ENCODE peak calls at places on chromosomes 4 and X, in ten cellular contexts. L, R, I, F, P, O, S, V, C and D are unnamed samples.

GRCh38 chrX:13747836-13748235 is 13.3 kb downstream of the OFD1 start:
- DNase-seq in O (no peak), L (peak), F (no peak), I (peak), V (no peak), C (no peak), S (peak), P (peak), R (peak), D (no peak)

GRCh38 chr4:101981756-101982155 is 191.2 kb downstream of the BANK1 start:
- DNase-seq in C (no peak), S (no peak), R (peak), F (peak), I (no peak), V (no peak), P (no peak), L (no peak), O (no peak), D (no peak)

GRCh38 chr4:172202480-172203076 is 389.4 kb downstream of the GALNTL6 start:
- DNase-seq in C (no peak), F (peak), L (no peak), P (peak), I (no peak), V (no peak), O (peak), R (peak), S (peak), D (peak)

GRCh38 chr4:90357117-90357710 is 230.0 kb downstream of the CCSER1 start:
- DNase-seq in I (no peak), O (peak), R (peak), L (peak), F (no peak), C (no peak), V (peak), P (peak), S (no peak), D (peak)

GRCh38 chrX:31070057-31070468 is 1.8 kb downstream of the FTHL17 start:
- DNase-seq in O (peak), F (no peak), S (no peak), R (no peak), P (no peak), C (no peak), V (no peak), I (no peak), L (peak), D (no peak)

GRCh38 chr4:23710298-23710697 is 179.5 kb downstream of the PPARGC1A start:
- DNase-seq in F (no peak), I (no peak), R (no peak), C (no peak), V (no peak), O (no peak), S (no peak), L (no peak), P (no peak), D (no peak)

GRCh38 chr4:156962551-156962974 is 9.0 kb downstream of the PDGFC start:
- DNase-seq in S (no peak), F (no peak), V (no peak), O (no peak), I (no peak), C (no peak), P (peak), R (no peak), L (peak), D (no peak)

GRCh38 chr4:113781439-113782040 is 20.0 kb upstream of the CAMK2D start:
- DNase-seq in S (no peak), I (no peak), O (peak), F (no peak), P (peak), V (peak), C (no peak), L (no peak), R (peak), D (no peak)

GRCh38 chrX:136204571-136204970 is 46.6 kb downstream of the MAP7D3 start:
- DNase-seq in O (no peak), I (no peak), L (no peak), R (no peak), F (no peak), C (peak), V (no peak), S (no peak), P (peak), D (no peak)

GRCh38 chr4:168163106-168163505 is 70.8 kb downstream of the ANXA10 start:
- DNase-seq in P (no peak), F (no peak), C (no peak), R (no peak), V (no peak), S (no peak), I (no peak), L (no peak), O (no peak), D (no peak)

GRCh38 chr4:118839221-118839927 is 3.4 kb upstream of the SEC24D start:
- DNase-seq in S (no peak), P (no peak), R (no peak), C (no peak), V (no peak), L (no peak), O (no peak), I (no peak), F (no peak), D (no peak)

GRCh38 chr4:184463158-184463557 is 11.2 kb downstream of the IRF2 start:
- DNase-seq in C (no peak), I (no peak), R (no peak), S (no peak), F (no peak), L (no peak), V (no peak), P (no peak), O (no peak), D (no peak)

GRCh38 chrX:132292753-132293152 is 73.5 kb upstream of the RAP2C start:
- DNase-seq in C (no peak), S (peak), P (peak), V (no peak), L (peak), O (peak), F (no peak), I (no peak), R (peak), D (no peak)

GRCh38 chrX:153723351-153724251 is 586 bp downstream of the BCAP31 start:
- DNase-seq in L (peak), R (peak), O (peak), P (peak), F (no peak), V (peak), I (no peak), C (peak), S (peak), D (no peak)